ENCODE peak calls at places on chromosomes 12 and 14, in four cellular contexts. E, Q, I and H are unnamed samples.

GRCh38 chr14:63777024-63777423 is 49.2 kb upstream of the SGPP1 start:
- ATAC-seq in E (no peak), Q (no peak), I (no peak), H (peak)

GRCh38 chr12:28512876-28513275 is 322.6 kb downstream of the CCDC91 start:
- ATAC-seq in E (no peak), Q (no peak), I (no peak), H (no peak)

GRCh38 chr12:54060174-54060974 is 6.7 kb downstream of the HOXC4 start:
- ATAC-seq in E (no peak), Q (no peak), I (no peak), H (no peak)

GRCh38 chr12:122449317-122449716 is 26.8 kb upstream of the CLIP1 start:
- ATAC-seq in E (no peak), Q (no peak), I (no peak), H (peak)

GRCh38 chr14:32033516-32033915 is 43.6 kb upstream of the ARHGAP5 start:
- ATAC-seq in E (no peak), Q (no peak), I (no peak), H (no peak)

GRCh38 chr14:55448146-55448614 is 7.8 kb upstream of the TBPL2 start:
- ATAC-seq in E (peak), Q (peak), I (no peak), H (peak)

GRCh38 chr12:113230315-113231274 is 9.3 kb downstream of the TPCN1 start:
- ATAC-seq in E (peak), Q (no peak), I (no peak), H (no peak)

GRCh38 chr12:68240975-68241374 is 12.4 kb downstream of the IL22 start:
- ATAC-seq in E (peak), Q (peak), I (peak), H (peak)

GRCh38 chr14:74935340-74935640 is 12.2 kb upstream of the RPS6KL1 start:
- ATAC-seq in E (peak), Q (no peak), I (no peak), H (no peak)

GRCh38 chr12:111314949-111315539 is 53.9 kb downstream of the PHETA1 start:
- ATAC-seq in E (peak), Q (no peak), I (no peak), H (no peak)

GRCh38 chr14:66459603-66460002 is 26.6 kb upstream of the CCDC196 start:
- ATAC-seq in E (no peak), Q (no peak), I (no peak), H (no peak)

GRCh38 chr12:4015225-4016076 is 142.3 kb upstream of the PARP11 start:
- ATAC-seq in E (no peak), Q (no peak), I (no peak), H (no peak)

GRCh38 chr12:46534442-46534841 is 161.9 kb upstream of the SLC38A2 start:
- ATAC-seq in E (peak), Q (no peak), I (no peak), H (no peak)